ENCODE peak calls at places on chromosome 16, in four cellular contexts. G is cardiac fibroblast, T is NCI-H1092, N is non-pigmented ciliary epithelial cell. H is an unnamed sample.

GRCh38 chr16:57572978-57573733 is 30.7 kb downstream of the ADGRG5 start:
- DNase-seq in G (no peak), T (no peak), N (no peak), H (no peak)

GRCh38 chr16:87790278-87791023 is 24.7 kb upstream of the KLHDC4 start:
- DNase-seq in G (peak; percentile 62), T (peak; percentile 75), N (no peak), H (peak; percentile 32)

GRCh38 chr16:86616906-86617305 is 38.6 kb downstream of the FOXL1 start:
- DNase-seq in G (no peak), T (no peak), N (no peak), H (no peak)

GRCh38 chr16:13923703-13924298 is 3.8 kb downstream of the ERCC4 start:
- DNase-seq in G (peak; percentile 80), T (peak; percentile 26), N (peak; percentile 9), H (peak; percentile 48)

GRCh38 chr16:50160495-50161164 is 7.5 kb downstream of the TENT4B start:
- DNase-seq in G (peak; percentile 36), T (no peak), N (no peak), H (no peak)

GRCh38 chr16:85998868-85999729 is 100.1 kb downstream of the IRF8 start:
- DNase-seq in G (no peak), T (no peak), N (no peak), H (no peak)

GRCh38 chr16:19338335-19338734 is 52.8 kb downstream of the CLEC19A start:
- DNase-seq in G (no peak), T (no peak), N (no peak), H (no peak)

GRCh38 chr16:50800074-50800473 is 58.2 kb downstream of the CYLD start:
- DNase-seq in G (no peak), T (no peak), N (no peak), H (no peak)

GRCh38 chr16:28280881-28281836 is 11.2 kb upstream of the SBK1 start:
- DNase-seq in G (no peak), T (no peak), N (no peak), H (no peak)

GRCh38 chr16:67001726-67002125 is 13.3 kb downstream of the CES4A start:
- DNase-seq in G (no peak), T (no peak), N (no peak), H (peak; percentile 5)

GRCh38 chr16:86191663-86192062 is 292.7 kb downstream of the IRF8 start:
- DNase-seq in G (no peak), T (no peak), N (no peak), H (no peak)

GRCh38 chr16:24538756-24539294 is 541 bp upstream of the RBBP6 start:
- DNase-seq in G (no peak), T (peak; percentile 88), N (no peak), H (peak; percentile 64)

GRCh38 chr16:66551362-66551761 is 1.0 kb upstream of the CKLF start:
- DNase-seq in G (no peak), T (peak; percentile 33), N (no peak), H (peak; percentile 56)

GRCh38 chr16:53257001-53257400 is 177.3 kb upstream of the RBL2 start:
- DNase-seq in G (peak; percentile 64), T (no peak), N (peak; percentile 30), H (peak; percentile 16)

GRCh38 chr16:88389621-88390160 is 6.9 kb downstream of the ZNF469 start:
- DNase-seq in G (peak; percentile 34), T (no peak), N (no peak), H (no peak)

GRCh38 chr16:85436636-85437160 is 176.4 kb upstream of the GSE1 start:
- DNase-seq in G (peak; percentile 37), T (no peak), N (no peak), H (no peak)

GRCh38 chr16:55391760-55392375 is 67.9 kb downstream of the IRX6 start:
- DNase-seq in G (no peak), T (no peak), N (no peak), H (no peak)

GRCh38 chr16:78257376-78257728 is 157.9 kb downstream of the WWOX start:
- DNase-seq in G (no peak), T (no peak), N (no peak), H (no peak)

GRCh38 chr16:89119661-89120141 is 26.0 kb downstream of the ACSF3 start:
- DNase-seq in G (no peak), T (no peak), N (no peak), H (no peak)

GRCh38 chr16:27364493-27365141 is 37.4 kb upstream of the IL21R start:
- DNase-seq in G (no peak), T (no peak), N (no peak), H (no peak)

GRCh38 chr16:17469011-17469741 is 1.6 kb downstream of the XYLT1 start:
- DNase-seq in G (peak; percentile 29), T (no peak), N (no peak), H (no peak)

GRCh38 chr16:22001591-22001990 is 675 bp upstream of the PDZD9 start:
- DNase-seq in G (peak; percentile 69), T (no peak), N (peak; percentile 28), H (no peak)

GRCh38 chr16:23709536-23709935 is 3.5 kb downstream of the ERN2 start:
- DNase-seq in G (no peak), T (no peak), N (no peak), H (no peak)

GRCh38 chr16:56589141-56590039 is at the start of gene MT3:
- DNase-seq in G (no peak), T (peak; percentile 67), N (no peak), H (no peak)

GRCh38 chr16:24070851-24071250 is 185.3 kb upstream of the CACNG3 start:
- DNase-seq in G (peak; percentile 2), T (peak; percentile 35), N (no peak), H (no peak)

GRCh38 chr16:24972608-24973220 is 42.5 kb downstream of the ARHGAP17 start:
- DNase-seq in G (no peak), T (no peak), N (no peak), H (no peak)

GRCh38 chr16:9154576-9155410 is 63.3 kb downstream of the HAPSTR1 start:
- DNase-seq in G (no peak), T (no peak), N (no peak), H (no peak)

GRCh38 chr16:56332464-56333079 is 92.8 kb downstream of the AMFR start:
- DNase-seq in G (peak; percentile 68), T (no peak), N (peak; percentile 5), H (peak; percentile 53)

GRCh38 chr16:89375021-89375420 is 115.3 kb downstream of the ANKRD11 start:
- DNase-seq in G (no peak), T (peak; percentile 29), N (no peak), H (no peak)

GRCh38 chr16:85286970-85287814 is 174.9 kb upstream of the CIBAR2 start:
- DNase-seq in G (peak; percentile 26), T (peak; percentile 26), N (no peak), H (no peak)

GRCh38 chr16:72997141-72997542 is 50.8 kb downstream of the ZFHX3 start:
- DNase-seq in G (peak; percentile 73), T (no peak), N (no peak), H (no peak)

GRCh38 chr16:66382966-66383299 is 16.4 kb downstream of the CDH5 start:
- DNase-seq in G (peak; percentile 82), T (no peak), N (peak; percentile 81), H (peak; percentile 95)

GRCh38 chr16:2856061-2856670 is 1.8 kb downstream of the PRSS22 start:
- DNase-seq in G (no peak), T (no peak), N (no peak), H (no peak)

GRCh38 chr16:79703066-79703465 is 102.5 kb upstream of the MAF start:
- DNase-seq in G (no peak), T (no peak), N (no peak), H (no peak)

GRCh38 chr16:87461466-87461975 is 31.3 kb downstream of the ZCCHC14 start:
- DNase-seq in G (peak; percentile 42), T (peak; percentile 27), N (no peak), H (peak; percentile 70)